ENCODE peak calls at places on chromosomes 5 and 9, in five cellular contexts. Q is GM23248, I is cardiac fibroblast, H is epithelial cell of esophagus, N is testis. P is an unnamed sample.

GRCh38 chr9:89359018-89359417 is 40.7 kb downstream of the SECISBP2 start:
- DNase-seq in Q (no peak), I (no peak), H (no peak), N (peak; percentile 13), P (no peak)

GRCh38 chr5:143428155-143428554 is 24.7 kb upstream of the NR3C1 start:
- DNase-seq in Q (no peak), I (no peak), H (no peak), N (no peak), P (no peak)

GRCh38 chr9:12889402-12890106 is 114.7 kb downstream of the LURAP1L start:
- DNase-seq in Q (no peak), I (no peak), H (no peak), N (no peak), P (no peak)

GRCh38 chr5:176670449-176670848 is 23.2 kb downstream of the TSPAN17 start:
- DNase-seq in Q (no peak), I (no peak), H (no peak), N (no peak), P (no peak)

GRCh38 chr9:107674937-107675277 is 185.3 kb upstream of the KLF4 start:
- DNase-seq in Q (peak; percentile 23), I (no peak), H (no peak), N (peak; percentile 18), P (no peak)

GRCh38 chr9:77512876-77513275 is 135.2 kb downstream of the GNA14 start:
- DNase-seq in Q (no peak), I (peak; percentile 26), H (no peak), N (no peak), P (peak; percentile 87)

GRCh38 chr5:44389410-44389879 is at the start of gene FGF10:
- DNase-seq in Q (peak; percentile 37), I (peak; percentile 8), H (peak; percentile 5), N (peak; percentile 57), P (no peak)

GRCh38 chr9:79685576-79685975 is 113.8 kb downstream of the TLE4 start:
- DNase-seq in Q (peak; percentile 81), I (no peak), H (no peak), N (no peak), P (no peak)

GRCh38 chr5:168528521-168529360 is at the start of gene FBLL1:
- DNase-seq in Q (peak; percentile 47), I (peak; percentile 42), H (peak; percentile 24), N (peak; percentile 36), P (no peak)

GRCh38 chr5:59186623-59187022 is 603.7 kb downstream of the RAB3C start:
- DNase-seq in Q (no peak), I (no peak), H (no peak), N (no peak), P (no peak)

GRCh38 chr5:145887217-145887616 is 14.4 kb upstream of the GRXCR2 start:
- DNase-seq in Q (no peak), I (no peak), H (no peak), N (no peak), P (no peak)

GRCh38 chr5:56638061-56638621 is 177.2 kb upstream of the MAP3K1 start:
- DNase-seq in Q (no peak), I (no peak), H (no peak), N (no peak), P (no peak)

GRCh38 chr9:121684381-121685145 is 33.1 kb downstream of the DAB2IP start:
- DNase-seq in Q (peak; percentile 53), I (peak; percentile 53), H (peak; percentile 37), N (peak; percentile 57), P (no peak)

DNA sequence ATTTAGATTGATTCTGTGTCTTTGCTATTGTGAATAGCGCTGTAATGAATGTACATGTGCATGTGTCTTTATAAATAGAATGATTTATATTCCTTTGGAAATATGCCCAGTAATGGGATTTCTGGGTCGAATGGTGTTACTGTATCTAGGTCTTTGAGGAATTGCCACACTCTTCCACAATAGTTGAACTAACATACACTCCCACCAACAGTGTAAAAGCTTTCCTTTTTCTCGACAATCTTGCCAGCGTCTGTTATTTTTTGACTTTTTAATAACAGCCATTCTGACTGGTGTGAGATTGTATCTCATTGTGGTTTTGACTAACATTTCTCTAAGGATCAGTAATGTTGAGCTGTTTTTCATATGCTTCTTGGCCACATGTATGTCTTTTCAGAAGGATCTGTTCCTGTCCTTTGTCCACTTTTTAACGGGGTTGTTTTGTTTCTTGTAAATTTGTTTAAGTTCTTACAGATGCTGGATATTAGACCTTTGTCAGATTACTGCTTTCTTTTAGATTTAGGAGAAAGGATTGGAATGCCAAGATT is 125.0 kb upstream of the NR5A1 start:
- DNase-seq in Q (peak; percentile 70), I (peak; percentile 59), H (no peak), N (no peak), P (no peak)
- H3K4me3 ChIP-seq in Q (peak overlapping the region; percentile 53), I (no peak overlapping the region), H (no peak overlapping the region), N (no peak overlapping the region), P (no peak overlapping the region)

GRCh38 chr5:163437011-163437308 is 435 bp upstream of the CCNG1 start:
- DNase-seq in Q (no peak), I (no peak), H (no peak), N (no peak), P (no peak)
- H3K4me3 ChIP-seq in Q (peak overlapping the region; percentile 98), I (peak overlapping the region; percentile 87), H (peak overlapping the region; percentile 97), N (peak overlapping the region; percentile 95), P (peak overlapping the region; percentile 84)

DNA sequence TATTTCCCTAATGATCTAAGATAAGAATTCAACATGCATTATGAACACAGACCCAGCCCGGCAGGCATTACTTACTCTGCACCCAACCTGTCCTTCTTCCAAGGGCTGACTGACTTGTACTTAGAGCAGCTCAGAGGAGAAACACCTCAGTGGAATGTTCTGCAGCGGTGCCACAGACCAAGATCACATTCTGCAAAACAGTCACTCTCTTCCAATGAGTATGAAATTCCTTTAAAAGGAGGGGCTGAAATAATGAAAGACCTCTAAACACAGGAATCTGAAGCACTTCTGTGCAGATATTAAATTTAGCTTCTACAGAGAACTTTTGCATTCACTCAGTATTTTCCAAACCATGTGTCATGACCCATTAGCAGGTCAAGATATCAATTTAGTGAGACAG is 172.9 kb downstream of the ZDHHC21 start:
- DNase-seq in Q (no peak), I (no peak), H (no peak), N (no peak), P (no peak)
- H3K4me3 ChIP-seq in Q (no peak overlapping the region), I (no peak overlapping the region), H (no peak overlapping the region), N (no peak overlapping the region), P (no peak overlapping the region)

GRCh38 chr5:1667648-1668140 is 131.9 kb downstream of the MRPL36 start:
- DNase-seq in Q (no peak), I (no peak), H (no peak), N (no peak), P (peak; percentile 89)

GRCh38 chr5:1668141-1668721 is 131.4 kb downstream of the MRPL36 start:
- DNase-seq in Q (no peak), I (no peak), H (no peak), N (peak; percentile 43), P (no peak)

GRCh38 chr5:1666221-1666620 is 133.4 kb downstream of the MRPL36 start:
- DNase-seq in Q (no peak), I (no peak), H (no peak), N (no peak), P (peak; percentile 19)

GRCh38 chr5:1665803-1666202 is 133.8 kb downstream of the MRPL36 start:
- DNase-seq in Q (no peak), I (no peak), H (no peak), N (no peak), P (peak; percentile 14)

GRCh38 chr5:1666812-1667588 is 132.6 kb downstream of the MRPL36 start:
- DNase-seq in Q (peak; percentile 32), I (peak; percentile 30), H (no peak), N (peak; percentile 71), P (peak; percentile 57)
- H3K4me3 ChIP-seq in Q (no peak overlapping the region), I (no peak overlapping the region), H (no peak overlapping the region), N (peak overlapping the region; percentile 30), P (peak overlapping the region; percentile 37)

GRCh38 chr9:134278974-134279640 is 47.1 kb upstream of the RXRA start:
- DNase-seq in Q (no peak), I (no peak), H (no peak), N (no peak), P (no peak)
- H3K4me3 ChIP-seq in Q (no peak overlapping the region), I (no peak overlapping the region), H (no peak overlapping the region), N (no peak overlapping the region), P (no peak overlapping the region)

GRCh38 chr5:131966551-131966950 is 21.1 kb upstream of the MEIKIN start:
- DNase-seq in Q (no peak), I (no peak), H (no peak), N (no peak), P (no peak)
- H3K4me3 ChIP-seq in Q (no peak overlapping the region), I (no peak overlapping the region), H (no peak overlapping the region), N (no peak overlapping the region), P (no peak overlapping the region)

GRCh38 chr9:94181782-94182181 is 77.3 kb upstream of the ZNF169 start:
- DNase-seq in Q (no peak), I (no peak), H (no peak), N (no peak), P (no peak)

GRCh38 chr9:94188246-94188645 is 70.9 kb upstream of the ZNF169 start:
- DNase-seq in Q (no peak), I (no peak), H (no peak), N (no peak), P (no peak)

GRCh38 chr9:94183240-94183999 is 75.7 kb upstream of the ZNF169 start:
- DNase-seq in Q (no peak), I (no peak), H (no peak), N (no peak), P (no peak)

GRCh38 chr9:94178927-94179326 is 80.2 kb upstream of the ZNF169 start:
- DNase-seq in Q (no peak), I (no peak), H (no peak), N (no peak), P (no peak)

DNA sequence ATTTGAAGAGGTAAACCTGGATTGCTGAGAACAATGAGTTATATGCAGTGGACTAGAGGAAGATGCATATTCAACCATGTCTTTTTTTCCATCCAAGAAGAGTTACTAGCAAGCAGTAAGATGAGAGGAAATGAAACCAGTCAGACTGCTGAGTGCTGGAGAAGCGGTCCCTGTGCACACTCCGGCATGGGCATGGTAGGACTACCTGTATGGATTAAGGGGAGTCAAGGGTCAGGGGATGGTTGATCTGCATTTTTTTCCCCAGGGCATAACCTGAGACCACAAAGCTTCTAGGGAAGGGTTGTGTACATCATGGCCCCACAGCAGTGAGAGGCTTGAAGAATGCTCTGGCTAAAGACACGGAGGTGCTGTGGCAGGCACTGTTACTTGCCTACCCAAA is 76.6 kb upstream of the ZNF169 start:
- DNase-seq in Q (no peak), I (no peak), H (no peak), N (no peak), P (no peak)
- H3K4me3 ChIP-seq in Q (no peak overlapping the region), I (no peak overlapping the region), H (no peak overlapping the region), N (no peak overlapping the region), P (no peak overlapping the region)

GRCh38 chr5:95922798-95923197 is 38.9 kb downstream of the ELL2 start:
- DNase-seq in Q (no peak), I (no peak), H (no peak), N (peak; percentile 84), P (no peak)
- H3K4me3 ChIP-seq in Q (no peak overlapping the region), I (no peak overlapping the region), H (no peak overlapping the region), N (no peak overlapping the region), P (no peak overlapping the region)

GRCh38 chr9:16262467-16263261 is 607.8 kb downstream of the BNC2 start:
- DNase-seq in Q (no peak), I (no peak), H (no peak), N (no peak), P (no peak)
- H3K4me3 ChIP-seq in Q (no peak overlapping the region), I (no peak overlapping the region), H (no peak overlapping the region), N (no peak overlapping the region), P (no peak overlapping the region)

DNA sequence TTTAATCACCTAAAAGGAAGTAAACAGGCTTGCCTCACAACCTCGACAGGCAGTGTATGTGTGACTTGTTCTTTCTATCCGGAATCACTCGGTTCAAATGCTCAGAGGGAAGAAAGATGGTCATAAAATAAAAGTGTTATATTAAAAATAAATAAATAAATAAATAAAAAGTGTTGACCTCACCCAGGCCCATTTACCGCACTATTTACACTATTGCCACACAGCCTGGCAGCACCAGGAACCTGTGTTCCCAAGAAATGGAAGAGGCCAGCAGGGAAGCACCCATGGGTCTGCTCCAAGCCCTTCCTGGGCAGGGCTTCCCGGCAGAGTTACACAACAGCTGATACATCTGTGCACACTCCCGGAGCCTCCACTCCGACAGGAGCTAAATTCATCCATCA is 127.9 kb downstream of the EFNA5 start:
- DNase-seq in Q (peak; percentile 75), I (peak; percentile 94), H (peak; percentile 87), N (peak; percentile 51), P (peak; percentile 96)
- H3K4me3 ChIP-seq in Q (peak overlapping the region; percentile 30), I (peak overlapping the region; percentile 28), H (no peak overlapping the region), N (no peak overlapping the region), P (peak overlapping the region; percentile 10)